ENCODE peak calls at places on chromosomes 11 and 22, in four cellular contexts. T is caudate nucleus; P is stimulated activated CD4-positive, alpha-beta T cell treated with anti-CD3 and anti-CD28 coated beads, TNF-alpha, amount 100 ng/mL, for 24 hours; R is activated gamma-delta T cell treated with anti-CD3 and anti-CD28 coated beads, Interleukin-2, amount 50 U/mL, for 16 hours. W is an unnamed sample.

GRCh38 chr11:59610289-59610688 is 5.3 kb downstream of the OSBP start:
- DNase-seq in T (no peak), P (no peak), R (no peak), W (no peak)

GRCh38 chr11:73866586-73866996 is 10.1 kb downstream of the COA4 start:
- DNase-seq in T (no peak), P (no peak), R (no peak), W (peak; percentile 79)

GRCh38 chr22:42172385-42173172 is 42.0 kb upstream of the CYP2D6 start:
- DNase-seq in T (no peak), P (no peak), R (no peak), W (no peak)

GRCh38 chr11:64384039-64384737 is 25.2 kb downstream of the RPS6KA4 start:
- DNase-seq in T (no peak), P (no peak), R (no peak), W (no peak)

GRCh38 chr11:86571273-86571948 is 101.0 kb downstream of the ME3 start:
- DNase-seq in T (no peak), P (no peak), R (no peak), W (no peak)

GRCh38 chr11:111086058-111086457 is 159.5 kb upstream of the POU2AF2 start:
- DNase-seq in T (no peak), P (no peak), R (no peak), W (no peak)

GRCh38 chr11:32586576-32587190 is 3.1 kb downstream of the EIF3M start:
- DNase-seq in T (no peak), P (no peak), R (no peak), W (peak; percentile 29)

GRCh38 chr11:23540101-23540561 is 679.9 kb upstream of the CCDC179 start:
- DNase-seq in T (no peak), P (no peak), R (no peak), W (peak; percentile 32)

GRCh38 chr11:76663912-76664440 is 6.6 kb downstream of the LRRC32 start:
- DNase-seq in T (no peak), P (no peak), R (no peak), W (no peak)

GRCh38 chr11:134664863-134665535 is 253.0 kb upstream of the B3GAT1 start:
- DNase-seq in T (no peak), P (no peak), R (no peak), W (no peak)

GRCh38 chr22:50547231-50547851 is 1.6 kb downstream of the KLHDC7B start:
- DNase-seq in T (no peak), P (no peak), R (no peak), W (no peak)

GRCh38 chr22:49021926-49022815 is 805.5 kb downstream of the BRD1 start:
- DNase-seq in T (no peak), P (no peak), R (no peak), W (no peak)

GRCh38 chr11:76073716-76074115 is 132.6 kb downstream of the WNT11 start:
- DNase-seq in T (no peak), P (no peak), R (no peak), W (no peak)

GRCh38 chr11:128725630-128726461 is 32.0 kb downstream of the FLI1 start:
- DNase-seq in T (no peak), P (no peak), R (peak; percentile 55), W (no peak)

GRCh38 chr11:5499671-5500070 is 10.1 kb downstream of the UBQLN3 start:
- DNase-seq in T (no peak), P (no peak), R (no peak), W (no peak)

GRCh38 chr22:27919943-27920755 is 1.1 kb upstream of the PITPNB start:
- DNase-seq in T (no peak), P (no peak), R (no peak), W (peak; percentile 46)

GRCh38 chr11:748007-748359 is 719 bp downstream of the TALDO1 start:
- DNase-seq in T (peak; percentile 15), P (no peak), R (no peak), W (no peak)

GRCh38 chr11:13091373-13091772 is 82.3 kb downstream of the RASSF10 start:
- DNase-seq in T (no peak), P (no peak), R (no peak), W (no peak)

GRCh38 chr11:31809543-31809856 is 1.6 kb downstream of the PAX6 start:
- DNase-seq in T (no peak), P (no peak), R (no peak), W (no peak)

GRCh38 chr11:105357764-105358163 is 218.2 kb upstream of the CARD18 start:
- DNase-seq in T (no peak), P (no peak), R (no peak), W (peak; percentile 66)

GRCh38 chr11:84922836-84923235 is 704.3 kb downstream of the DLG2 start:
- DNase-seq in T (no peak), P (no peak), R (no peak), W (no peak)